ENCODE peak calls at places on chromosomes 7 and 10, in five cellular contexts. Z is breast epithelium, Y is cardiac muscle cell, O is activated T-cell treated with anti-CD3 and anti-CD28 coated beads for 1 hour, U is left cardiac atrium. X is an unnamed sample.
A peak's percentile ranks its signal among the peaks of the same experiment; 100 is the strongest.

GRCh38 chr10:48282829-48283228 is 8.3 kb upstream of the FRMPD2 start:
- DNase-seq in O (no peak), Z (no peak), U (no peak), Y (no peak), X (no peak)

GRCh38 chr10:35079763-35080162 is 10.4 kb downstream of the CUL2 start:
- DNase-seq in Z (no peak), O (no peak), Y (no peak), U (no peak), X (no peak)

GRCh38 chr10:99784025-99784730 is 1.7 kb downstream of the ABCC2 start:
- DNase-seq in O (no peak), Y (no peak), Z (no peak), U (no peak), X (no peak)

GRCh38 chr7:157635148-157635500 is 298.3 kb downstream of the DNAJB6 start:
- DNase-seq in Z (no peak), U (no peak), Y (no peak), O (no peak), X (no peak)

GRCh38 chr10:124174673-124175645 is 81.6 kb upstream of the CHST15 start:
- DNase-seq in Z (no peak), Y (no peak), O (no peak), U (no peak), X (no peak)

GRCh38 chr10:96719850-96720421 is 378 bp downstream of the PIK3AP1 start:
- DNase-seq in U (peak; percentile 71), Z (no peak), O (peak; percentile 40), Y (peak; percentile 50), X (peak; percentile 45)

GRCh38 chr10:84026821-84027257 is 112.5 kb upstream of the GHITM start:
- DNase-seq in Y (peak; percentile 42), O (no peak), Z (no peak), U (no peak), X (no peak)

GRCh38 chr7:149741629-149742028 is 31.8 kb downstream of the ZNF467 start:
- DNase-seq in Z (no peak), U (no peak), O (no peak), Y (no peak), X (no peak)

GRCh38 chr10:61271127-61271780 is 181.9 kb downstream of the TMEM26 start:
- DNase-seq in Z (no peak), O (no peak), Y (no peak), U (no peak), X (no peak)

GRCh38 chr7:120370954-120371353 is 98.0 kb downstream of the KCND2 start:
- DNase-seq in Y (no peak), O (no peak), U (no peak), Z (no peak), X (no peak)

GRCh38 chr10:105542401-105542800 is 901.3 kb downstream of the SORCS3 start:
- DNase-seq in O (no peak), U (no peak), Z (no peak), Y (no peak), X (no peak)

GRCh38 chr7:45186261-45186813 is 28.7 kb downstream of the RAMP3 start:
- DNase-seq in Z (no peak), U (no peak), O (no peak), Y (no peak), X (no peak)

GRCh38 chr10:78377362-78377761 is 343.7 kb downstream of the RPS24 start:
- DNase-seq in U (no peak), Z (no peak), O (no peak), Y (no peak), X (no peak)

GRCh38 chr7:35604595-35604994 is 90.3 kb downstream of the HERPUD2 start:
- DNase-seq in Z (no peak), U (no peak), O (no peak), Y (no peak), X (no peak)

GRCh38 chr10:73819513-73820093 is 8.2 kb upstream of the NDST2 start:
- DNase-seq in Y (no peak), U (no peak), O (no peak), Z (peak; percentile 73), X (no peak)

GRCh38 chr7:112238330-112238729 is 31.8 kb downstream of the ZNF277 start:
- DNase-seq in U (no peak), Y (no peak), O (no peak), Z (no peak), X (no peak)

GRCh38 chr10:101888251-101888949 is 44.8 kb upstream of the KCNIP2 start:
- DNase-seq in Z (no peak), O (no peak), U (no peak), Y (no peak), X (no peak)

GRCh38 chr7:82347808-82348207 is 95.8 kb downstream of the CACNA2D1 start:
- DNase-seq in Y (no peak), O (no peak), U (no peak), Z (no peak), X (no peak)

GRCh38 chr7:132291446-132291845 is 284.8 kb downstream of the PLXNA4 start:
- DNase-seq in Z (no peak), O (no peak), U (no peak), Y (no peak), X (no peak)

GRCh38 chr10:125159932-125160855 is at the start of gene CTBP2:
- DNase-seq in Y (peak; percentile 72), O (no peak), Z (peak; percentile 55), U (peak; percentile 64), X (peak; percentile 70)

GRCh38 chr10:131427901-131428300 is 116.4 kb upstream of the TCERG1L start:
- DNase-seq in U (no peak), Z (no peak), Y (no peak), O (no peak), X (no peak)

GRCh38 chr7:40810274-40810673 is 675.5 kb downstream of the SUGCT start:
- DNase-seq in U (no peak), Y (no peak), Z (no peak), O (no peak), X (no peak)

GRCh38 chr7:30941582-30942310 is 22.0 kb upstream of the GHRHR start:
- DNase-seq in U (no peak), Z (no peak), Y (no peak), O (no peak), X (no peak)

GRCh38 chr7:11742496-11742895 is 89.5 kb downstream of the THSD7A start:
- DNase-seq in U (no peak), O (no peak), Y (no peak), Z (no peak), X (no peak)

GRCh38 chr10:95467162-95467599 is 94.0 kb downstream of the SORBS1 start:
- DNase-seq in O (no peak), Y (peak; percentile 93), U (peak; percentile 76), Z (peak; percentile 81), X (peak; percentile 55)

GRCh38 chr7:29488977-29489376 is 74.7 kb upstream of the PRR15 start:
- DNase-seq in Y (no peak), O (no peak), Z (no peak), U (no peak), X (no peak)

GRCh38 chr10:132387723-132388210 is 9.2 kb upstream of the PWWP2B start:
- DNase-seq in U (peak; percentile 74), Y (peak; percentile 87), Z (no peak), O (peak; percentile 84), X (peak; percentile 75)

GRCh38 chr7:64887756-64888508 is 15.1 kb upstream of the ZNF273 start:
- DNase-seq in Y (peak; percentile 41), U (peak; percentile 55), O (peak; percentile 17), Z (peak; percentile 12), X (no peak)

GRCh38 chr10:80530251-80530650 is 7.5 kb upstream of the SH2D4B start:
- DNase-seq in U (no peak), Y (no peak), O (peak; percentile 23), Z (no peak), X (no peak)

GRCh38 chr7:66877577-66878300 is 43.3 kb upstream of the TMEM248 start:
- DNase-seq in U (no peak), Z (no peak), O (no peak), Y (no peak), X (no peak)

GRCh38 chr7:44634187-44634838 is 27.9 kb downstream of the OGDH start:
- DNase-seq in U (no peak), O (no peak), Z (no peak), Y (no peak), X (no peak)

GRCh38 chr7:1059200-1060091 is 15.1 kb downstream of the GPR146 start:
- DNase-seq in O (no peak), Y (peak; percentile 83), Z (peak; percentile 39), U (peak; percentile 57), X (no peak)

GRCh38 chr7:99943641-99944507 is 14.5 kb upstream of the GJC3 start:
- DNase-seq in U (no peak), Z (peak; percentile 48), Y (no peak), O (no peak), X (no peak)

GRCh38 chr7:105571891-105572290 is 9.4 kb downstream of the EFCAB10 start:
- DNase-seq in Y (no peak), O (no peak), U (no peak), Z (no peak), X (no peak)

GRCh38 chr7:20651960-20652544 is 36.6 kb downstream of the ABCB5 start:
- DNase-seq in Z (no peak), O (no peak), U (no peak), Y (peak; percentile 10), X (no peak)

GRCh38 chr10:83372646-83373045 is 766.7 kb upstream of the GHITM start:
- DNase-seq in U (no peak), Y (no peak), Z (no peak), O (no peak), X (no peak)

GRCh38 chr10:71748671-71749191 is 24.6 kb downstream of the VSIR start:
- DNase-seq in O (peak; percentile 50), Y (no peak), Z (peak; percentile 61), U (peak; percentile 82), X (no peak)

GRCh38 chr7:101885597-101885955 is 68.2 kb downstream of the CUX1 start:
- DNase-seq in Y (no peak), U (no peak), Z (no peak), O (no peak), X (no peak)

GRCh38 chr7:106659963-106660861 is 746 bp downstream of the CCDC71L start:
- DNase-seq in Z (peak; percentile 56), U (peak; percentile 83), Y (peak; percentile 81), O (peak; percentile 65), X (peak; percentile 68)